ENCODE peak calls at places on chromosomes 1 and 21, in nine cellular contexts. U is adrenal gland; V is tibial artery; S is testis; T is mammary epithelial cell; N is CD8-positive, alpha-beta T cell; P is AG04450; H is CD8-positive, alpha-beta memory T cell; B is fibroblast of lung. X is an unnamed sample.

GRCh38 chr1:116503535-116504307 is 67.1 kb downstream of the CD58 start:
- DNase-seq in T (no peak), V (no peak), P (no peak), N (no peak), H (peak; percentile 23), S (no peak), B (peak; percentile 20), U (no peak), X (no peak)

GRCh38 chr1:160924791-160925651 is 29.6 kb downstream of the ITLN2 start:
- DNase-seq in N (no peak), P (no peak), H (no peak), T (no peak), U (no peak), B (no peak), S (no peak), V (no peak), X (no peak)

GRCh38 chr1:112701227-112702066 is 5.5 kb downstream of the RHOC start:
- DNase-seq in P (no peak), T (no peak), S (no peak), B (no peak), V (no peak), N (no peak), H (no peak), U (no peak), X (no peak)

GRCh38 chr1:30966690-30967369 is 58.3 kb upstream of the SDC3 start:
- DNase-seq in B (peak; percentile 74), T (peak; percentile 31), N (no peak), H (no peak), U (peak; percentile 46), P (peak; percentile 33), S (no peak), V (no peak), X (peak; percentile 42)

GRCh38 chr21:39874759-39875158 is 7.5 kb downstream of the PCP4 start:
- DNase-seq in N (no peak), S (no peak), V (no peak), P (no peak), U (no peak), H (no peak), T (no peak), B (no peak), X (no peak)

GRCh38 chr1:234760303-234760723 is 150.3 kb upstream of the IRF2BP2 start:
- DNase-seq in U (no peak), P (no peak), N (no peak), V (no peak), B (no peak), T (no peak), S (no peak), H (no peak), X (no peak)

GRCh38 chr1:53553734-53554509 is 94.7 kb downstream of the DMRTB1 start:
- DNase-seq in V (no peak), U (no peak), T (no peak), P (no peak), H (peak; percentile 26), N (no peak), S (no peak), B (no peak), X (no peak)

GRCh38 chr21:21714396-21714795 is 716.2 kb downstream of the NCAM2 start:
- DNase-seq in T (no peak), N (no peak), U (no peak), S (no peak), B (peak; percentile 95), V (no peak), P (peak; percentile 24), H (no peak), X (peak; percentile 55)

GRCh38 chr1:22347854-22348760 is 103.5 kb upstream of the ZBTB40 start:
- DNase-seq in N (no peak), B (no peak), H (no peak), T (no peak), S (no peak), P (no peak), U (no peak), V (no peak), X (no peak)

GRCh38 chr1:98662354-98662665 is 789 bp downstream of the SNX7 start:
- DNase-seq in V (no peak), P (peak; percentile 10), B (peak; percentile 63), H (no peak), S (peak; percentile 38), U (no peak), T (no peak), N (no peak), X (peak; percentile 28)

GRCh38 chr1:203304919-203305808 is at the start of gene BTG2:
- DNase-seq in N (peak; percentile 88), V (peak; percentile 97), S (peak; percentile 94), T (peak; percentile 91), U (peak; percentile 95), P (peak; percentile 61), H (peak; percentile 91), B (peak; percentile 83), X (peak; percentile 42)

GRCh38 chr21:42231761-42232160 is 12.8 kb downstream of the ABCG1 start:
- DNase-seq in U (no peak), T (no peak), V (no peak), N (no peak), S (no peak), H (no peak), B (no peak), P (no peak), X (no peak)

GRCh38 chr1:59079434-59080135 is 217.3 kb upstream of the FGGY start:
- DNase-seq in P (no peak), S (no peak), B (peak; percentile 69), U (no peak), V (no peak), T (peak; percentile 36), N (no peak), H (no peak), X (no peak)

GRCh38 chr1:85581138-85581801 is 709 bp downstream of the CCN1 start:
- DNase-seq in T (peak; percentile 77), N (no peak), S (peak; percentile 73), B (peak; percentile 89), V (peak; percentile 90), H (no peak), P (peak; percentile 52), U (peak; percentile 74), X (peak; percentile 53)

GRCh38 chr1:160410412-160411005 is 10.1 kb downstream of the VANGL2 start:
- DNase-seq in N (no peak), P (no peak), U (no peak), H (no peak), S (no peak), B (peak; percentile 69), T (no peak), V (no peak), X (no peak)

GRCh38 chr1:18531503-18531845 is 50.7 kb downstream of the KLHDC7A start:
- DNase-seq in N (no peak), V (no peak), P (no peak), H (no peak), S (peak; percentile 2), U (no peak), T (no peak), B (no peak), X (no peak)

GRCh38 chr1:18529714-18530113 is 49.0 kb downstream of the KLHDC7A start:
- DNase-seq in H (no peak), N (no peak), B (no peak), P (no peak), U (no peak), T (no peak), S (no peak), V (no peak), X (no peak)

GRCh38 chr1:18530567-18531502 is 50.1 kb downstream of the KLHDC7A start:
- DNase-seq in B (no peak), P (no peak), S (peak; percentile 14), U (no peak), H (no peak), T (no peak), V (no peak), N (no peak), X (no peak)

GRCh38 chr1:18534810-18535205 is 54.1 kb downstream of the KLHDC7A start:
- DNase-seq in H (no peak), S (no peak), V (no peak), B (no peak), N (no peak), U (no peak), P (no peak), T (no peak), X (no peak)

DNA sequence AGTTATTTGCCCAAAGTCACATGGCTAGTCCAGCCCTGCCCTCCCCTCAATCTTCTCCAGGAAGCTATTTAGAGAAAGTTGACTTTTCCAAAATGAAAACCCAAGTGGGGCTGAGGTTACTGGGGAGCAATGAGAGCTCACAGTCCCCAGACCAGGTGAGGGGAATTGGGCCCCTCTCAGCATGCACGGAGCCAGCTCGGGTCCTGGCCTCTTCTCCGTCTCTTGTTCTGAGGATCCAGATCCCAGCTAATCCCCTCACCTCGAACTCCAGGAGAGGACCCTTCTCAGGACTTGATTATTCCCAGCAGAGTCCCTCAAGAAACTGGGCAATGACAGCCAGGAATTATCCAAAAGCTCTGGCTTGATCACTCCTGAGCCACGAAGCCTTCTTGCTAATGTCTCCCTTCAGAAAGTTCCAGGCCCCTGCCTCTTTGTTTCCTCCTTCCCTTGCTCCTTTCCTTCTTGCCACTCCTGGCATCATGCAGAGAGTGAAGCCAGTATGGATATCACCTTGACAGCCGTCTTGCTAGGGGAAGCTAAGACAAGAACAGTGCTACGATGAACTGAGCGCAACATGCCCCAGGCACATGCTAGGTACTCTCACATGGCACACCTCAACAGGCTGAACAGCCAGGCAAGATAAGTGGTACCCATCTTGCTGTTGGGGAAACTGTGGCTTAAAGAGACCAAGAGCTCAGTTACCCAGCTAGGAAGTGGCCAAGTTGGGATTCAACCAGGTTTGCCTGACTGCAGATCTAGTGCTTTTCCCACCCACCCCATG is 51.9 kb downstream of the KLHDC7A start:
- DNase-seq in H (no peak), V (no peak), B (no peak), S (peak; percentile 5), P (no peak), N (no peak), T (no peak), U (no peak), X (no peak)
- H3K4me3 ChIP-seq in H (no peak overlapping the region), V (no peak overlapping the region), B (no peak overlapping the region), S (no peak overlapping the region), P (no peak overlapping the region), N (no peak overlapping the region), T (no peak overlapping the region), U (no peak overlapping the region), X (no peak overlapping the region)

GRCh38 chr1:185734929-185735666 is 907 bp downstream of the HMCN1 start:
- DNase-seq in T (no peak), H (no peak), N (no peak), V (no peak), S (no peak), B (no peak), P (no peak), U (no peak), X (no peak)
- H3K4me3 ChIP-seq in T (peak overlapping the region; percentile 62), H (no peak overlapping the region), N (no peak overlapping the region), V (peak overlapping the region; percentile 57), S (peak overlapping the region; percentile 60), B (peak overlapping the region; percentile 64), P (peak overlapping the region; percentile 64), U (no peak overlapping the region), X (peak overlapping the region; percentile 51)

GRCh38 chr1:228212415-228212965 is 4.6 kb downstream of the OBSCN start:
- DNase-seq in V (no peak), B (no peak), H (no peak), U (no peak), N (no peak), P (no peak), S (no peak), T (no peak), X (no peak)
- H3K4me3 ChIP-seq in V (peak overlapping the region; percentile 49), B (no peak overlapping the region), H (no peak overlapping the region), U (no peak overlapping the region), N (no peak overlapping the region), P (peak overlapping the region; percentile 73), S (peak overlapping the region; percentile 55), T (no peak overlapping the region), X (peak overlapping the region; percentile 37)

DNA sequence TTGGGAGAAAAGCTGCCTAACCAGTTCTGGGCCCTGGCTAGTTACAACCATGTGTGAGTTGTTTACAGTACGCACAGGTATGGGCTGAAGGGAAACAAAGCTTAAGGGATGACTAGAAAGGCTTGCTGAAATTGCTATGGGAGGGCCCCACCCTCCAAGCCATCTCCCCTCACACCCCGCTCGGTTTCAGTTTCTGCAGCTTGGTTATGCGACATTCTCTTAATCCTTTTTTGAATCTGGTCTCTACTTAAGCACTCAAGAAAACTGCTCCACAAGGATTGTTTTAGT is 43.1 kb downstream of the PBX1 start:
- DNase-seq in N (no peak), T (peak; percentile 85), H (no peak), U (no peak), B (no peak), S (no peak), P (no peak), V (no peak), X (no peak)
- H3K4me3 ChIP-seq in N (no peak overlapping the region), T (no peak overlapping the region), H (no peak overlapping the region), U (no peak overlapping the region), B (no peak overlapping the region), S (no peak overlapping the region), P (no peak overlapping the region), V (peak overlapping the region; percentile 24), X (no peak overlapping the region)

X was measured in astrocyte of the cerebellum.